ENCODE peak calls at places on chromosomes 3 and 15, in five cellular contexts. K, U, E, L and J are unnamed samples.

GRCh38 chr3:107284570-107284969 is 92.7 kb upstream of the CCDC54 start:
- DNase-seq in U (no peak), E (no peak), L (no peak), K (no peak), J (no peak)

GRCh38 chr3:41424543-41425300 is 225.4 kb downstream of the CTNNB1 start:
- DNase-seq in U (no peak), L (no peak), K (no peak), E (no peak), J (no peak)

GRCh38 chr15:66950114-66950513 is 115.3 kb upstream of the SMAD3 start:
- DNase-seq in L (no peak), U (no peak), E (no peak), K (no peak), J (no peak)

GRCh38 chr15:55289573-55290360 is at the start of gene RAB27A:
- DNase-seq in L (peak), K (peak), E (peak), U (peak), J (no peak)

GRCh38 chr15:42675021-42675420 is 61.9 kb downstream of the CDAN1 start:
- DNase-seq in L (no peak), U (no peak), K (no peak), E (no peak), J (no peak)

GRCh38 chr15:90167121-90167520 is 34.0 kb upstream of the SEMA4B start:
- DNase-seq in L (no peak), E (no peak), U (no peak), K (no peak), J (no peak)

GRCh38 chr15:26640601-26641000 is 132.3 kb downstream of the GABRB3 start:
- DNase-seq in E (no peak), L (no peak), K (no peak), U (no peak), J (no peak)

GRCh38 chr15:27479232-27480140 is 508.5 kb downstream of the GABRG3 start:
- DNase-seq in K (no peak), U (no peak), E (no peak), L (no peak), J (no peak)

GRCh38 chr3:50862221-50862620 is 187.5 kb downstream of the DOCK3 start:
- DNase-seq in U (no peak), L (peak), K (no peak), E (no peak), J (no peak)

GRCh38 chr3:156189927-156190326 is 69.5 kb downstream of the KCNAB1 start:
- DNase-seq in K (no peak), L (no peak), U (no peak), E (no peak), J (no peak)

GRCh38 chr15:45862034-45862433 is 227.2 kb downstream of the SQOR start:
- DNase-seq in K (no peak), E (no peak), L (no peak), U (no peak), J (no peak)

GRCh38 chr15:101250331-101250730 is 1.5 kb downstream of the CHSY1 start:
- DNase-seq in U (no peak), K (no peak), E (no peak), L (no peak), J (no peak)

GRCh38 chr15:81373996-81374395 is at the start of gene TMC3:
- DNase-seq in U (no peak), K (no peak), E (peak), L (no peak), J (peak)

GRCh38 chr3:55190296-55190695 is 262.4 kb upstream of the LRTM1 start:
- DNase-seq in E (no peak), K (no peak), L (no peak), U (no peak), J (no peak)